ENCODE peak calls at places on chromosomes 12 and 14, in five cellular contexts. E is mesenchymal stem cell, V is neuronal stem cell, N is H1, A is trophoblast cell. Z is an unnamed sample.

GRCh38 chr14:91264151-91265150 is 19.9 kb upstream of the GPR68 start:
- DNase-seq in A (no peak), N (no peak), E (no peak), V (no peak), Z (peak)

GRCh38 chr12:70618371-70618770 is 18.9 kb downstream of the PTPRB start:
- DNase-seq in V (no peak), N (no peak), A (no peak), E (no peak), Z (no peak)

GRCh38 chr14:100589071-100589759 is 2.0 kb upstream of the BEGAIN start:
- DNase-seq in N (no peak), E (no peak), A (no peak), V (no peak), Z (no peak)

GRCh38 chr12:24991209-24992049 is 42.5 kb upstream of the BCAT1 start:
- DNase-seq in A (peak), N (no peak), V (peak), E (peak), Z (no peak)

GRCh38 chr12:92538970-92539749 is 163.6 kb upstream of the PLEKHG7 start:
- DNase-seq in V (no peak), E (peak), N (no peak), A (peak), Z (no peak)

GRCh38 chr14:74038015-74038859 is 19.1 kb downstream of the BBOF1 start:
- DNase-seq in V (peak), A (peak), E (peak), N (no peak), Z (no peak)

GRCh38 chr12:127893875-127894635 is 372.9 kb upstream of the TMEM132C start:
- DNase-seq in N (peak), V (no peak), E (no peak), A (no peak), Z (peak)

GRCh38 chr12:5140190-5140589 is 96.5 kb downstream of the KCNA5 start:
- DNase-seq in E (peak), A (no peak), V (no peak), N (no peak), Z (no peak)

GRCh38 chr12:64411427-64411826 is 7.2 kb downstream of the XPOT start:
- DNase-seq in A (no peak), V (no peak), E (no peak), N (no peak), Z (no peak)

GRCh38 chr12:29763301-29763683 is 20.4 kb downstream of the TMTC1 start:
- DNase-seq in A (no peak), E (peak), V (no peak), N (no peak), Z (no peak)

GRCh38 chr14:89276424-89276975 is 140.5 kb downstream of the FOXN3 start:
- DNase-seq in N (no peak), E (peak), V (no peak), A (no peak), Z (no peak)

GRCh38 chr12:40953076-40953475 is 235.0 kb upstream of the PDZRN4 start:
- DNase-seq in N (no peak), E (peak), V (no peak), A (no peak), Z (no peak)

GRCh38 chr14:94638330-94638729 is 26.1 kb downstream of the SERPINA3 start:
- DNase-seq in A (no peak), E (no peak), N (no peak), V (no peak), Z (no peak)

GRCh38 chr12:67651380-67651695 is 2.8 kb downstream of the DYRK2 start:
- DNase-seq in A (no peak), E (peak), V (no peak), N (no peak), Z (no peak)

GRCh38 chr12:30839643-30840190 is 85.0 kb upstream of the CAPRIN2 start:
- DNase-seq in E (no peak), V (no peak), N (no peak), A (no peak), Z (no peak)

GRCh38 chr14:69910871-69911270 is 31.7 kb downstream of the SMOC1 start:
- DNase-seq in N (no peak), E (no peak), V (no peak), A (no peak), Z (no peak)

GRCh38 chr12:132046561-132046960 is 96.8 kb downstream of the EP400 start:
- DNase-seq in E (peak), A (no peak), N (no peak), V (no peak), Z (no peak)
- H4K91ac ChIP-seq in E (no peak), A (no peak), N (peak), V (no peak), Z (no peak)

GRCh38 chr12:53502983-53503728 is 2.1 kb downstream of the TARBP2 start:
- DNase-seq in V (no peak), E (no peak), N (no peak), A (no peak), Z (no peak)
- H3K9ac ChIP-seq in V (no peak), E (peak), N (no peak), A (no peak), Z (no peak)

DNA sequence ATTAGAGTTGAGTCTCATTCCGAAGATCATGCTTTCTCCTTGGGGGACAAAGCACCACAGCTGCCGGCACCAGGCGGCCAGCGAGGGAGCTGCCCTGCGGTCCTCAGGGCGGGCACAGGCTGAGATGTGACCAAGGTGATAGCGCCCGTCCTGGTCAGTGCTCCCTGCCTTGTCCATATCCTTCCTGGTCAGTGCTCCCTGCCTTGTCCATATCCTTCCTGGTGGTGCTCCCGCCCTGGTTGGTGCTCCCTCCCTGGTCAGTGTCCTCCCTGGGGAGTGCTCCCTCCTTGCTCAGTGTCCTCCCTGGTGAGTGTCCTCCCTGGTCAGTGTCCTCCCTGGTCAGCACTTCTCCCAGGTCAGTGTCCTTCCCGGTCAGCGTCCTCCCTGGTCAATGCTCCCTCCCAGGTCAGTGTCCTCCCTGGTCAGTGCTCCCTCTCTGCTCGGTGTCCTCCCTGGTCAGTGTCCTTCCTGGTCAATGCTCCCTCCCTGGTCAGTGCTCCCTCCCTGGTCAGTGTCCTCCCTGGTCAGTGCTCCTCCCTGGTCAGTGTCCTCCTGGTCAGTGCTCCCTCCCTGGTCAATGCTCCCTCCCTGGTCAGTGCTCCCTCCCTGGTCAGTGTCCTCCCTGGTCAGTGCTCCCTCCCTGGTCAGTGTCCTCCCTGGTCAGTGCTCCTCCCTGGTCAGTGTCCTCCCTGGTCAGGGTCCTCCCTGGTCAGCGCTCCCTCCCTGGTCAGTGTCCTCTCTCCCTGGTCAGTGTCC is 92.2 kb downstream of the ADGRD1 start:
- DNase-seq in V (no peak), E (no peak), A (no peak), N (no peak), Z (no peak)
- H2BK12ac ChIP-seq in V (no peak), E (no peak), A (no peak), N (no peak), Z (no peak)

GRCh38 chr12:3119192-3119744 is 42.1 kb downstream of the TSPAN9 start:
- DNase-seq in A (no peak), V (no peak), E (no peak), N (no peak), Z (no peak)
- H4K91ac ChIP-seq in A (no peak), V (no peak), E (no peak), N (no peak), Z (no peak)

DNA sequence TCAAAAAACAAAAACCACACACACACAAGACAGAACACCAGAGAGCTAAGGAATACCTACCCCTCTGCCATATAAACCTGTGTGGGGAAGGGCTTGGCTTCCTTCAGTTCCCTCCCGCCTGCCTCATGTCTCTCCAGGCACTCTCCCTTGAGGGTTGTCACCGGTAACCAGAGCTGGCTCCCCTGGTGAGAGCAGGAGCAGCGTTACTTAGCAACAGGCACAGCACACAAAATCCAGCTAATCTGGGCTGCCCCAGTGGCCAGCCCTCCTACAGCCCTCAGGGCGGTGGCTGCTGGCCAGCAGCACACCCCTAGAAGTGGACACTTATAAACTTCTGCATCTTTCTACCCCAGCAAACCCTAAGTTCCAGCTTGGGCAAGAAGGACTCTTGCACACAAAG is 21.6 kb upstream of the NR4A1 start:
- DNase-seq in A (no peak), V (peak), N (no peak), E (peak), Z (peak)
- H3K9ac ChIP-seq in A (no peak), V (no peak), N (peak), E (no peak), Z (no peak)

GRCh38 chr12:93549174-93549573 is 23.3 kb upstream of the SOCS2 start:
- DNase-seq in V (no peak), A (no peak), E (no peak), N (no peak), Z (no peak)

GRCh38 chr12:93547778-93548177 is 24.7 kb upstream of the SOCS2 start:
- DNase-seq in V (no peak), E (no peak), A (no peak), N (no peak), Z (no peak)

GRCh38 chr12:93550748-93551611 is 21.5 kb upstream of the SOCS2 start:
- DNase-seq in E (no peak), N (no peak), V (no peak), A (no peak), Z (no peak)

GRCh38 chr12:93552427-93552826 is 20.0 kb upstream of the SOCS2 start:
- DNase-seq in V (no peak), E (no peak), N (no peak), A (no peak), Z (no peak)
- H2BK12ac ChIP-seq in V (no peak), E (no peak), N (no peak), A (no peak), Z (no peak)

GRCh38 chr12:119090276-119090675 is 88.5 kb upstream of the HSPB8 start:
- DNase-seq in A (no peak), V (no peak), E (no peak), N (no peak), Z (no peak)
- H4K91ac ChIP-seq in A (no peak), V (no peak), E (no peak), N (peak), Z (no peak)

GRCh38 chr14:77306406-77307098 is 14.1 kb downstream of the POMT2 start:
- DNase-seq in A (peak), E (peak), N (no peak), V (no peak), Z (no peak)
- H3K9ac ChIP-seq in A (no peak), E (peak), N (no peak), V (no peak), Z (no peak)

GRCh38 chr12:56978397-56979138 is 21.2 kb upstream of the RDH16 start:
- DNase-seq in E (no peak), V (no peak), N (no peak), A (no peak), Z (no peak)
- H2BK12ac ChIP-seq in E (no peak), V (no peak), N (no peak), A (no peak), Z (no peak)

DNA sequence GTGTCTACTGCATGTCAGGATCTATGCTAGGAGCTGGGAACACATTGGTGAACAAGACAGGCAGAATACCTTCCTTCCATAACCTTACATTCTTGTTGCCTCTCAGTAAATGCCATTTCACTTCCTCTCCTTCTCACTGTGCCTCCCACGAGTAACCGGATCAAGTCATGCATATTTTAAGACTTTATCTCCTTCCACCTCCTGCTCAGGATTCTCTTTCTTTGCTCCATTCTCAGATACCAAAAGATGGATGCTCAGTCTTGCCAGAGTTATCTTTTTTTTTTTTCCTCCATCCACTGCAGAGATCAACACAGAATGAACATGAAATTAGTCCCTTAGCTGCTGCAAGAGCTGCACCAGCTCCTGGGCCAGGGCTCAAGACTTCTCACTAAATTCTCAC is 20.0 kb upstream of the APPL2 start:
- DNase-seq in E (no peak), N (no peak), V (no peak), A (no peak), Z (no peak)
- H4K91ac ChIP-seq in E (no peak), N (no peak), V (no peak), A (no peak), Z (no peak)

Z was measured in H9.